ENCODE peak calls at places on chromosomes 1 and 21, in ten cellular contexts. Q, J, N, S, X, Z, O, E, M and F are unnamed samples.

GRCh38 chr1:212514782-212515181 is 82.1 kb downstream of the NENF start:
- DNase-seq in Z (no peak), Q (no peak), E (no peak), J (peak; percentile 53), M (no peak), N (no peak), X (no peak), O (no peak), S (no peak), F (no peak)

GRCh38 chr1:118627435-118627834 is 360.7 kb downstream of the TBX15 start:
- DNase-seq in E (no peak), X (no peak), N (no peak), Z (no peak), O (no peak), Q (no peak), M (no peak), S (no peak), J (no peak), F (no peak)

GRCh38 chr1:171366816-171367215 is 52.8 kb downstream of the FMO4 start:
- DNase-seq in J (no peak), N (no peak), O (no peak), Z (no peak), Q (no peak), E (no peak), X (no peak), M (no peak), S (no peak), F (no peak)

GRCh38 chr1:244349581-244350001 is 102.1 kb downstream of the ADSS2 start:
- DNase-seq in Z (no peak), X (no peak), J (no peak), S (no peak), O (no peak), Q (no peak), N (no peak), E (no peak), M (peak; percentile 38), F (no peak)

GRCh38 chr1:95216292-95216990 is 17.6 kb upstream of the RWDD3 start:
- DNase-seq in O (no peak), S (no peak), E (no peak), Z (no peak), Q (no peak), M (no peak), J (no peak), N (no peak), X (no peak), F (no peak)

GRCh38 chr1:11528636-11529121 is 49.7 kb downstream of the DISP3 start:
- DNase-seq in N (no peak), E (no peak), O (no peak), M (no peak), X (no peak), S (no peak), Q (no peak), J (no peak), Z (no peak), F (no peak)

GRCh38 chr1:19495816-19496528 is 10.6 kb upstream of the CAPZB start:
- DNase-seq in O (no peak), E (no peak), J (no peak), Q (no peak), N (no peak), X (no peak), S (no peak), M (no peak), Z (no peak), F (no peak)

GRCh38 chr1:183821309-183822080 is 16.6 kb downstream of the RGL1 start:
- DNase-seq in Z (no peak), Q (no peak), S (no peak), O (no peak), N (no peak), M (no peak), E (no peak), X (no peak), J (no peak), F (no peak)

GRCh38 chr1:87336623-87337067 is 8.0 kb downstream of the LMO4 start:
- DNase-seq in O (no peak), M (no peak), Q (no peak), S (no peak), Z (no peak), X (no peak), N (no peak), J (no peak), E (no peak), F (no peak)

GRCh38 chr1:226551299-226551698 is 2.7 kb downstream of the STUM start:
- DNase-seq in O (no peak), X (peak; percentile 76), Z (no peak), S (no peak), M (no peak), E (no peak), Q (no peak), J (no peak), N (no peak), F (no peak)

GRCh38 chr1:94679336-94680007 is 137.9 kb upstream of the F3 start:
- DNase-seq in X (no peak), M (no peak), N (no peak), O (no peak), E (no peak), J (no peak), Z (no peak), Q (no peak), S (peak; percentile 57), F (no peak)

GRCh38 chr1:116853680-116854191 is 56.0 kb upstream of the PTGFRN start:
- DNase-seq in O (peak; percentile 31), S (no peak), N (no peak), Z (peak; percentile 97), J (peak; percentile 89), X (peak; percentile 58), M (no peak), E (no peak), Q (peak; percentile 76), F (no peak)

GRCh38 chr1:87045757-87046422 is 131.5 kb downstream of the HS2ST1 start:
- DNase-seq in X (no peak), J (no peak), N (peak; percentile 11), Z (no peak), O (no peak), M (peak; percentile 47), E (peak; percentile 34), Q (no peak), S (no peak), F (no peak)

GRCh38 chr21:45888361-45889009 is 93.1 kb upstream of the COL6A1 start:
- DNase-seq in M (no peak), S (no peak), E (no peak), J (no peak), O (no peak), Q (no peak), X (no peak), Z (no peak), N (no peak), F (no peak)

GRCh38 chr1:231053493-231054162 is 13.6 kb upstream of the FAM89A start:
- DNase-seq in J (peak; percentile 50), E (no peak), X (peak; percentile 17), Q (no peak), Z (peak; percentile 61), M (peak; percentile 45), N (no peak), O (no peak), S (peak; percentile 56), F (no peak)

GRCh38 chr1:36771222-36771621 is 263.1 kb downstream of the GRIK3 start:
- DNase-seq in E (no peak), Z (no peak), Q (no peak), O (no peak), M (no peak), X (peak; percentile 39), J (no peak), S (no peak), N (no peak), F (no peak)

GRCh38 chr1:155226910-155227260 is 18.4 kb downstream of the MTX1 start:
- DNase-seq in Z (peak; percentile 55), O (peak; percentile 73), M (peak; percentile 77), X (peak; percentile 79), J (peak; percentile 74), E (peak; percentile 17), N (no peak), S (peak; percentile 29), Q (no peak), F (peak; percentile 56)

GRCh38 chr1:162704673-162705424 is 72.6 kb downstream of the DDR2 start:
- DNase-seq in Q (no peak), E (no peak), J (no peak), N (no peak), X (no peak), M (no peak), S (peak; percentile 46), Z (no peak), O (no peak), F (no peak)